ENCODE peak calls at places on chromosomes 13 and 19, in nine cellular contexts. N is stimulated activated CD4-positive, alpha-beta T cell treated with anti-CD3 and anti-CD28 coated beads, Interleukin-15, amount 100 ng/mL, for 24 hours; G is T-helper 1 cell; E is activated T-helper 1 cell treated with Interleukin-2 at 50 U/mL for 16 hours; H is heart right ventricle; A is EH; W is H9; O is Calu3; D is GM04504. B is an unnamed sample.

GRCh38 chr19:34639491-34640085 is 37.4 kb downstream of the SCGB2B2 start:
- DNase-seq in N (peak), G (peak), E (peak), H (no peak), A (peak), W (peak), O (peak), D (peak), B (peak)

GRCh38 chr19:44951179-44952159 is 3.7 kb upstream of the CLPTM1 start:
- DNase-seq in N (peak), G (peak), E (peak), H (peak), A (peak), W (peak), O (peak), D (peak), B (peak)

GRCh38 chr13:112647256-112647655 is 42.6 kb upstream of the ATP11A start:
- DNase-seq in N (no peak), G (no peak), E (no peak), H (no peak), A (no peak), W (no peak), O (no peak), D (no peak), B (no peak)

GRCh38 chr13:59360108-59360507 is 803.6 kb downstream of the DIAPH3 start:
- DNase-seq in N (peak), G (no peak), E (no peak), H (no peak), A (peak), W (no peak), O (no peak), D (no peak), B (no peak)

GRCh38 chr19:29263305-29264080 is 50.5 kb upstream of the UQCRFS1 start:
- DNase-seq in N (peak), G (peak), E (peak), H (no peak), A (peak), W (peak), O (peak), D (no peak), B (peak)

GRCh38 chr19:33568706-33569105 is 47.1 kb upstream of the PEPD start:
- DNase-seq in N (no peak), G (no peak), E (no peak), H (no peak), A (no peak), W (no peak), O (peak), D (no peak), B (no peak)

GRCh38 chr13:35599385-35599784 is 122.9 kb upstream of the MAB21L1 start:
- DNase-seq in N (no peak), G (no peak), E (no peak), H (no peak), A (peak), W (no peak), O (no peak), D (no peak), B (no peak)

GRCh38 chr19:5030822-5031221 is 61.9 kb downstream of the KDM4B start:
- DNase-seq in N (no peak), G (no peak), E (no peak), H (no peak), A (no peak), W (no peak), O (no peak), D (no peak), B (no peak)

GRCh38 chr13:32624441-32624840 is 38.2 kb downstream of the PDS5B start:
- DNase-seq in N (no peak), G (no peak), E (no peak), H (no peak), A (peak), W (no peak), O (no peak), D (no peak), B (no peak)

GRCh38 chr13:94660695-94661324 is 51.5 kb downstream of the SOX21 start:
- DNase-seq in N (peak), G (no peak), E (no peak), H (no peak), A (peak), W (no peak), O (no peak), D (no peak), B (no peak)

GRCh38 chr13:99224019-99224418 is 23.4 kb downstream of the UBAC2 start:
- DNase-seq in N (no peak), G (no peak), E (no peak), H (no peak), A (peak), W (no peak), O (no peak), D (no peak), B (no peak)

GRCh38 chr13:24050292-24050711 is 110.2 kb upstream of the SPATA13 start:
- DNase-seq in N (no peak), G (no peak), E (no peak), H (peak), A (peak), W (no peak), O (no peak), D (no peak), B (no peak)

GRCh38 chr19:2014731-2015610 is 543 bp downstream of the BTBD2 start:
- DNase-seq in N (peak), G (peak), E (no peak), H (peak), A (peak), W (no peak), O (no peak), D (no peak), B (no peak)

GRCh38 chr19:10510301-10510802 is 6.9 kb downstream of the S1PR5 start:
- DNase-seq in N (peak), G (peak), E (peak), H (no peak), A (peak), W (peak), O (peak), D (no peak), B (peak)

GRCh38 chr19:13099073-13099999 is 3.3 kb downstream of the LYL1 start:
- DNase-seq in N (peak), G (peak), E (peak), H (peak), A (peak), W (peak), O (peak), D (peak), B (peak)

GRCh38 chr13:28475916-28476725 is 18.8 kb downstream of the FLT1 start:
- DNase-seq in N (no peak), G (no peak), E (no peak), H (no peak), A (peak), W (no peak), O (no peak), D (peak), B (no peak)

B was measured in activated gamma-delta T cell treated with anti-CD3 and anti-CD28 coated beads, Interleukin-2, amount 50 U/mL, for 16 hours.